ENCODE peak calls at places on chromosomes 11 and 22, in eight cellular contexts. O is cardiac muscle cell, V is lung, A is endodermal cell, L is upper lobe of right lung, I is GM23338, F is hepatocyte, G is RWPE1. U is an unnamed sample.

GRCh38 chr11:58334708-58335107 is 24.2 kb downstream of the OR5B17 start:
- DNase-seq in O (no peak), V (no peak), A (no peak), L (no peak), I (no peak), F (no peak), G (peak; percentile 75), U (peak; percentile 89)

GRCh38 chr11:36376315-36376887 is 80.3 kb downstream of the PRR5L start:
- DNase-seq in O (peak; percentile 22), V (no peak), A (peak; percentile 82), L (peak; percentile 72), I (peak; percentile 75), F (peak; percentile 38), G (no peak), U (peak; percentile 15)

GRCh38 chr11:67645521-67646457 is 4.7 kb downstream of the ACY3 start:
- DNase-seq in O (no peak), V (no peak), A (peak; percentile 81), L (no peak), I (peak; percentile 68), F (no peak), G (no peak), U (no peak)

GRCh38 chr11:19435306-19435989 is 194.7 kb upstream of the E2F8 start:
- DNase-seq in O (no peak), V (no peak), A (no peak), L (no peak), I (no peak), F (no peak), G (no peak), U (no peak)

GRCh38 chr22:43269325-43270040 is 73.7 kb downstream of the SCUBE1 start:
- DNase-seq in O (no peak), V (no peak), A (no peak), L (no peak), I (peak; percentile 46), F (no peak), G (no peak), U (no peak)

GRCh38 chr22:43249789-43250188 is 62.9 kb upstream of the TTLL12 start:
- DNase-seq in O (no peak), V (no peak), A (no peak), L (no peak), I (no peak), F (no peak), G (no peak), U (no peak)

GRCh38 chr11:91248199-91248807 is 976.3 kb upstream of the FAT3 start:
- DNase-seq in O (peak; percentile 76), V (no peak), A (peak; percentile 73), L (no peak), I (peak; percentile 74), F (peak; percentile 65), G (peak; percentile 12), U (no peak)

GRCh38 chr22:43263645-43264514 is 76.9 kb upstream of the TTLL12 start:
- DNase-seq in O (no peak), V (peak; percentile 65), A (no peak), L (no peak), I (no peak), F (peak; percentile 84), G (peak; percentile 59), U (peak; percentile 6)

GRCh38 chr11:45392621-45393183 is 106.6 kb upstream of the SYT13 start:
- DNase-seq in O (no peak), V (no peak), A (no peak), L (no peak), I (no peak), F (no peak), G (no peak), U (no peak)

GRCh38 chr22:39309364-39309861 is 10.0 kb downstream of the RPL3 start:
- DNase-seq in O (no peak), V (no peak), A (peak; percentile 86), L (no peak), I (peak; percentile 89), F (no peak), G (peak; percentile 74), U (peak; percentile 39)

GRCh38 chr11:29321293-29322132 is 695.3 kb downstream of the KCNA4 start:
- DNase-seq in O (no peak), V (no peak), A (no peak), L (no peak), I (no peak), F (peak; percentile 55), G (peak; percentile 62), U (peak; percentile 43)

GRCh38 chr11:112219476-112220232 is 6.6 kb upstream of the PTS start:
- DNase-seq in O (peak; percentile 67), V (no peak), A (peak; percentile 62), L (no peak), I (peak; percentile 74), F (peak; percentile 77), G (peak; percentile 62), U (peak; percentile 65)

GRCh38 chr11:44916797-44917196 is 33.9 kb downstream of the TP53I11 start:
- DNase-seq in O (no peak), V (no peak), A (no peak), L (no peak), I (no peak), F (no peak), G (no peak), U (no peak)

GRCh38 chr11:68432874-68433273 is 27.7 kb upstream of the PPP6R3 start:
- DNase-seq in O (peak; percentile 68), V (no peak), A (no peak), L (no peak), I (no peak), F (no peak), G (no peak), U (no peak)

GRCh38 chr11:111259871-111260270 is 14.3 kb downstream of the POU2AF2 start:
- DNase-seq in O (no peak), V (no peak), A (no peak), L (no peak), I (no peak), F (no peak), G (no peak), U (peak; percentile 53)

GRCh38 chr22:28229566-28230483 is 310.8 kb upstream of the PITPNB start:
- DNase-seq in O (no peak), V (no peak), A (no peak), L (no peak), I (no peak), F (no peak), G (no peak), U (peak; percentile 69)

GRCh38 chr22:27466229-27466628 is 335.3 kb downstream of the MN1 start:
- DNase-seq in O (no peak), V (no peak), A (no peak), L (no peak), I (no peak), F (no peak), G (no peak), U (no peak)

GRCh38 chr11:84212467-84213390 is 926.6 kb upstream of the CCDC90B start:
- DNase-seq in O (no peak), V (no peak), A (no peak), L (no peak), I (no peak), F (no peak), G (no peak), U (no peak)

GRCh38 chr22:41305646-41306045 is 4.3 kb downstream of the ZC3H7B start:
- DNase-seq in O (no peak), V (no peak), A (no peak), L (no peak), I (no peak), F (no peak), G (peak; percentile 71), U (peak; percentile 87)

DNA sequence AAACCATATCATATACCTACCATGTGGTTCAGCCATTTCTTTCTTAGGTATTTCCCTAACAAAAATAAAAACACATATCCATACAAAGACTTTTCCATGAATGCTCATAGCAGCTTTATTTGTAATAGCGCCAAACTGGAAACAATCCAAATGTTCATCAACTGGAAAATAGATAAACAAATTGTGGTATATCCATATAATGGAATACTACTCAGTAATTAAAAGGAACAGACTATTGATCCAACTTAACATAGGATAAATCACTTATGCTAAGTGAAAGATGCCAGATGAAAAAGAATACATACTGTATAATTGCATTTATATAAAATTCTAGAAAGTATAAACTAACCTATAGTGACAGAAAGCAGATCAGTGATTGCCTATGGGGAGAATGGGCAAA is 323.3 kb downstream of the BUD13 start:
- DNase-seq in O (no peak), V (no peak), A (no peak), L (no peak), I (no peak), F (no peak), G (no peak), U (no peak)
- TF ChIP-seq CTCF in O (no peak), V (no peak), A (no peak), L (no peak), I (no peak), F (no peak), G (no peak), U (no peak)

GRCh38 chr22:32202539-32203180 is 2.2 kb downstream of the RFPL2 start:
- DNase-seq in O (peak; percentile 78), V (peak; percentile 67), A (peak; percentile 85), L (peak; percentile 83), I (peak; percentile 84), F (peak; percentile 84), G (peak; percentile 58), U (peak; percentile 44)
- TF ChIP-seq CTCF in O (peak; percentile 42), V (peak; percentile 8), A (peak; percentile 82), L (peak; percentile 55), I (peak; percentile 71), F (peak; percentile 65), G (peak; percentile 78), U (peak; percentile 79)

GRCh38 chr11:76717369-76717768 is 46.8 kb upstream of the LRRC32 start:
- DNase-seq in O (no peak), V (no peak), A (no peak), L (no peak), I (no peak), F (no peak), G (no peak), U (no peak)

GRCh38 chr11:76716268-76716667 is 45.7 kb upstream of the LRRC32 start:
- DNase-seq in O (no peak), V (no peak), A (no peak), L (no peak), I (no peak), F (no peak), G (no peak), U (no peak)

GRCh38 chr11:76712125-76712524 is 41.6 kb upstream of the LRRC32 start:
- DNase-seq in O (no peak), V (no peak), A (no peak), L (no peak), I (no peak), F (no peak), G (no peak), U (no peak)

GRCh38 chr11:76713499-76713898 is 43.0 kb upstream of the LRRC32 start:
- DNase-seq in O (no peak), V (no peak), A (no peak), L (no peak), I (no peak), F (no peak), G (no peak), U (no peak)

DNA sequence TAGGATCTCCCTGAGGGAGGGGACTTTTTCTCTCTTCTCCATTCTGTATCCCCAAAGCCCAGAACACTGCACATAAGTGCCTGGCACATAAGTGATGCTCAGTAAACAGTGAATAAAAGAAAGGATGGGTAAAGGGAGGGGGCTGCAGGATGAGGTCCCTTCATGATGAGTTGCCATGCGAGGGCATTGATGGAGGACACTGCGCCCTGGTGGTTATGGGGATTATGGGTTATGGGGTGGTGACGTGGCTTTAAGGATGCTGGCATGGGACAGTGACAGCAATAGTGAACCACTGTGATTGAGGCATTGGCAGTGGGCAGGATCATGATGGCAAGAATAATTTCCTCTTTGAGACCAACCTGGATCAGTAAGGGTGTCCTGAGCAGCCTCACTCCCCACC is 43.9 kb upstream of the LRRC32 start:
- DNase-seq in O (no peak), V (no peak), A (no peak), L (no peak), I (no peak), F (no peak), G (no peak), U (no peak)
- TF ChIP-seq CTCF in O (no peak), V (no peak), A (peak; percentile 38), L (no peak), I (peak; percentile 61), F (no peak), G (no peak), U (peak; percentile 38)

GRCh38 chr11:134682577-134682976 is 270.5 kb upstream of the B3GAT1 start:
- DNase-seq in O (no peak), V (peak; percentile 21), A (no peak), L (no peak), I (no peak), F (no peak), G (no peak), U (no peak)
- TF ChIP-seq CTCF in O (no peak), V (no peak), A (no peak), L (no peak), I (no peak), F (no peak), G (no peak), U (no peak)